ENCODE peak calls at places on chromosomes 6 and 20, in ten cellular contexts. I is tibial nerve, S is A549, R is sigmoid colon, N is suprapubic skin, G is ovary, F is transverse colon, U is upper lobe of left lung, W is GM12878, E is K562. O is an unnamed sample.

GRCh38 chr6:34276881-34277762 is 28.3 kb upstream of the SMIM29 start:
- DNase-seq in I (no peak), S (no peak), R (no peak), N (no peak), G (no peak), F (no peak), U (no peak), W (no peak), E (no peak), O (no peak)

GRCh38 chr6:47680056-47680455 is 18.3 kb upstream of the ADGRF4 start:
- DNase-seq in I (no peak), S (no peak), R (no peak), N (no peak), G (no peak), F (no peak), U (no peak), W (no peak), E (no peak), O (no peak)

GRCh38 chr6:105896052-105896820 is 189.9 kb upstream of the PRDM1 start:
- DNase-seq in I (peak), S (no peak), R (no peak), N (no peak), G (no peak), F (peak), U (no peak), W (no peak), E (peak), O (no peak)

GRCh38 chr6:142378138-142378875 is 76.5 kb downstream of the ADGRG6 start:
- DNase-seq in I (no peak), S (no peak), R (no peak), N (no peak), G (no peak), F (no peak), U (no peak), W (no peak), E (no peak), O (no peak)

GRCh38 chr6:29553268-29554057 is 6.1 kb downstream of the UBD start:
- DNase-seq in I (no peak), S (no peak), R (peak), N (no peak), G (peak), F (peak), U (peak), W (no peak), E (no peak), O (peak)

GRCh38 chr6:163608060-163608752 is 193.7 kb downstream of the QKI start:
- DNase-seq in I (no peak), S (no peak), R (no peak), N (no peak), G (no peak), F (no peak), U (no peak), W (no peak), E (no peak), O (no peak)

GRCh38 chr6:54194067-54194466 is 82.8 kb downstream of the MLIP start:
- DNase-seq in I (no peak), S (no peak), R (no peak), N (no peak), G (no peak), F (no peak), U (no peak), W (no peak), E (no peak), O (no peak)

GRCh38 chr6:24778878-24779277 is 4.1 kb downstream of the GMNN start:
- DNase-seq in I (no peak), S (no peak), R (no peak), N (no peak), G (no peak), F (no peak), U (no peak), W (no peak), E (no peak), O (no peak)

GRCh38 chr20:30168800-30169138 is 1088.7 kb upstream of the DEFB115 start:
- DNase-seq in I (no peak), S (no peak), R (no peak), N (no peak), G (no peak), F (no peak), U (no peak), W (no peak), E (no peak), O (no peak)

GRCh38 chr6:44216677-44217331 is at the start of gene MYMX:
- DNase-seq in I (no peak), S (no peak), R (peak), N (peak), G (no peak), F (no peak), U (no peak), W (no peak), E (no peak), O (peak)

GRCh38 chr6:108714012-108714773 is 134.0 kb upstream of the ARMC2 start:
- DNase-seq in I (no peak), S (no peak), R (peak), N (no peak), G (no peak), F (no peak), U (no peak), W (no peak), E (no peak), O (no peak)

GRCh38 chr6:43718387-43719105 is 31.0 kb upstream of the MRPS18A start:
- DNase-seq in I (no peak), S (no peak), R (peak), N (no peak), G (no peak), F (no peak), U (no peak), W (no peak), E (peak), O (no peak)

GRCh38 chr6:4567141-4567540 is 209.1 kb upstream of the CDYL start:
- DNase-seq in I (no peak), S (no peak), R (no peak), N (no peak), G (no peak), F (no peak), U (no peak), W (no peak), E (no peak), O (no peak)

GRCh38 chr6:34671801-34672656 is 24.5 kb downstream of the ILRUN start:
- DNase-seq in I (no peak), S (no peak), R (no peak), N (no peak), G (no peak), F (peak), U (no peak), W (peak), E (peak), O (no peak)

GRCh38 chr6:108947114-108947854 is 99.1 kb downstream of the ARMC2 start:
- DNase-seq in I (no peak), S (no peak), R (no peak), N (no peak), G (no peak), F (no peak), U (no peak), W (no peak), E (no peak), O (no peak)

GRCh38 chr20:40587038-40587437 is 102.0 kb downstream of the MAFB start:
- DNase-seq in I (no peak), S (no peak), R (no peak), N (no peak), G (no peak), F (no peak), U (peak), W (no peak), E (no peak), O (no peak)

GRCh38 chr20:40589581-40589980 is 99.5 kb downstream of the MAFB start:
- DNase-seq in I (no peak), S (no peak), R (no peak), N (no peak), G (no peak), F (no peak), U (no peak), W (no peak), E (no peak), O (no peak)

GRCh38 chr20:40591104-40591503 is 97.9 kb downstream of the MAFB start:
- DNase-seq in I (no peak), S (no peak), R (no peak), N (no peak), G (no peak), F (no peak), U (no peak), W (no peak), E (no peak), O (no peak)

GRCh38 chr20:40592891-40593290 is 96.1 kb downstream of the MAFB start:
- DNase-seq in I (no peak), S (no peak), R (no peak), N (no peak), G (no peak), F (no peak), U (no peak), W (no peak), E (no peak), O (no peak)

DNA sequence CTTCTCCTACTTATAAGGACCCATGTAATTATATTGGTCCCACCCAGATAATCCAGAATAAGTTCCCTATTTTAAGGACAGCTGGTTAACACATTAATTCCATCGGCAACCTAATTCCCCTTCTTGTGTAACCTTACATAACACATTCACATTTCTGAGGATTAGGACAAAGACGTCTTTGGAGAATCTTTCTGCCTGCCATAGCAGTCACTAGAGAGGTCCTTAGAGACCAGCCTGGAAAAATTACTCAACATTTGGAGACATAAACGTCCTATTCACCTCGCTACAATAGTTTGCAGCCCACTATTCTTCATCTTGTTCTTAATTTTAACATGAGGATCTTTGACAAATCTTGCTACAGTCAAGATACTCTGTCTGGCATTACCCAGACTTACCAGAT is 100.1 kb downstream of the MAFB start:
- DNase-seq in I (no peak), S (no peak), R (no peak), N (no peak), G (no peak), F (no peak), U (no peak), W (no peak), E (no peak), O (no peak)
- TF ChIP-seq CTCF in I (no peak), S (no peak), R (no peak), N (no peak), G (no peak), F (no peak), U (no peak), W (no peak), E (no peak), O (no peak)

GRCh38 chr20:4083103-4083864 is 67.9 kb upstream of the RNF24 start:
- DNase-seq in I (no peak), S (no peak), R (peak), N (no peak), G (no peak), F (no peak), U (no peak), W (no peak), E (no peak), O (no peak)
- TF ChIP-seq EP300 in I (no peak), S (no peak), R (no peak), N (no peak), G (no peak), F (no peak), U (no peak), W (no peak), E (no peak), O (no peak)

GRCh38 chr20:32483351-32484220 is 101.5 kb downstream of the NOL4L start:
- DNase-seq in I (peak), S (peak), R (peak), N (peak), G (peak), F (peak), U (peak), W (no peak), E (no peak), O (peak)
- TF ChIP-seq POLR2A in I (peak), S (peak), R (peak), N (no peak), G (no peak), F (peak), U (no peak), W (no peak), E (no peak), O (no peak)

GRCh38 chr6:39078695-39079094 is 30.1 kb downstream of the GLP1R start:
- DNase-seq in I (no peak), S (no peak), R (no peak), N (no peak), G (no peak), F (no peak), U (no peak), W (no peak), E (no peak), O (no peak)
- TF ChIP-seq CTCF in I (no peak), S (no peak), R (no peak), N (no peak), G (no peak), F (no peak), U (no peak), W (no peak), E (no peak), O (no peak)

GRCh38 chr6:85756982-85757381 is 114.3 kb upstream of the SYNCRIP start:
- DNase-seq in I (no peak), S (peak), R (no peak), N (no peak), G (no peak), F (no peak), U (no peak), W (no peak), E (no peak), O (no peak)
- TF ChIP-seq EP300 in I (no peak), S (no peak), R (no peak), N (no peak), G (no peak), F (no peak), U (no peak), W (no peak), E (no peak), O (no peak)

GRCh38 chr6:31053873-31054272 is 43.6 kb downstream of the MUC22 start:
- DNase-seq in I (no peak), S (no peak), R (no peak), N (no peak), G (no peak), F (no peak), U (no peak), W (no peak), E (no peak), O (no peak)

GRCh38 chr6:31049518-31049917 is 39.2 kb downstream of the MUC22 start:
- DNase-seq in I (no peak), S (no peak), R (no peak), N (no peak), G (no peak), F (no peak), U (no peak), W (no peak), E (no peak), O (no peak)

GRCh38 chr6:31042801-31043200 is 32.5 kb downstream of the MUC22 start:
- DNase-seq in I (peak), S (peak), R (no peak), N (no peak), G (peak), F (peak), U (no peak), W (no peak), E (peak), O (peak)

DNA sequence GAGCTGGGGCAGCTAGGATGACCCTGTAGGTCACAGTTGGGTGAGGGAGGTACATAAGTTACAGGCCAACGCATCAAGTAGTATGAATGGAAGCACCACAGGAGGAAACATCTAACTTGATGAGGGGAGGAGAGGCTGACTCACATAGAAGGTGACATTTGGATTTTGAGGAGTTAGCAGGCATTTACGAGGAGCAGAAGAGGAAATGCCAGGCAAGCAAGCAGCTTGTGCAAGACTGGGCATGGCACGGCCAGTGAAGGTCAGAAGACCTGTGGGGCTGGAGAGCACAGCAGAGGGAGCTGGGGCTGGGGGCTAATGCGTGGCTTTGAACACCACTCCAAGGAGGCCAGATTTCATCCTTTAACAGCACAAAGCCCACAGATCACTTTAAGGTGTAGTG is 37.8 kb downstream of the MUC22 start:
- DNase-seq in I (no peak), S (no peak), R (no peak), N (no peak), G (no peak), F (no peak), U (no peak), W (no peak), E (no peak), O (no peak)
- TF ChIP-seq POLR2A in I (no peak), S (no peak), R (no peak), N (no peak), G (no peak), F (no peak), U (no peak), W (no peak), E (no peak), O (no peak)

DNA sequence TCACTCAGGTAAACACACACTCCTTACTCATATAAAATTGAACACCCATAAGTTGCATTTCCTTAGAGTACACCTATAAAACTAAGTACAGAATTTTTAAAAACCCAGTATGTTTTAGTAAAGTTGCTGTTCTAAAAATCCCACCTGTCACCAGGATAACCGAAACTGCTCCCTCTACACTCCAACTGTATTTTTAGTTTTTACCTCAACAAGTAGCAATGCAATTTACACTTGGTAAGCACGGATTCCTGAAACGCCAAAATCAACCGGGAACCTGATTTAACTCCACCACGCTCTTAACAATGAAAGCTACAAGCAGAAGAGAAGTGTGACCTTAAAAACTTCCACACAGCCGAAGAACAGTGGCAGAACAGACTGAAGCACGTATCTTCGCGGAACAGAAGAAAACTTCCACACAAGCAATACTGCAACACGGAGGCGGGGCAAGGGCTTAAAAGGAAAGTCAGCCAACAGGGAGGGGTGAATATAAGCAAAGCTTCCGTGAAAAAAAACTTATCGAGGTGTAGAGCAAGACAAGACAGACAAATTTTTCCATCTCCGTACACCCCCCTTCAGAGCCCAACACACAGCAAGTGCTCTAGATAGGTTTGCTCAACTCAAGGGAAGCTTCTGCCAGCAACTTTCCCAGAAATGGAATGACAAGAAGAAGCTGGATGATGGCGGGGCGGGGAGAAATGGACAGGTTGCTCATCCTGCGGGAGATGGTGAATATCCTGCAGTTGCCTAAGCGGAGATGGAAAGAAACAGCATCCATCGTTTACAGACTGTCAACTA is 1.4 kb downstream of the STAU1 start:
- DNase-seq in I (no peak), S (peak), R (peak), N (peak), G (peak), F (peak), U (no peak), W (no peak), E (peak), O (peak)
- TF ChIP-seq CTCF in I (no peak), S (no peak), R (no peak), N (no peak), G (no peak), F (no peak), U (no peak), W (no peak), E (no peak), O (no peak)

O was measured in stomach.